ENCODE peak calls at places on chromosomes 2 and 18, in five cellular contexts. N is brain microvascular endothelial cell; G is type B pancreatic cell; L is posterior cingulate gyrus; R is activated CD8-positive, alpha-beta memory T cell treated with anti-CD3 and anti-CD28 coated beads for 1 hour. M is an unnamed sample.

GRCh38 chr2:169823996-169824372 is 721 bp downstream of the METTL5 start:
- DNase-seq in L (no peak), G (no peak), N (no peak), R (no peak), M (no peak)

GRCh38 chr18:70416496-70416895 is 127.7 kb downstream of the SOCS6 start:
- DNase-seq in L (no peak), G (no peak), R (no peak), N (no peak), M (no peak)

GRCh38 chr2:233996436-233996835 is 54.1 kb upstream of the SPP2 start:
- DNase-seq in N (no peak), L (no peak), G (no peak), R (no peak), M (no peak)

GRCh38 chr2:29166237-29166630 is 51.0 kb downstream of the CLIP4 start:
- DNase-seq in R (no peak), L (no peak), G (no peak), N (no peak), M (no peak)

GRCh38 chr18:34467059-34467458 is 242.3 kb upstream of the NOL4 start:
- DNase-seq in L (no peak), G (no peak), R (no peak), N (no peak), M (no peak)

GRCh38 chr2:149431337-149431736 is 101.0 kb downstream of the LYPD6 start:
- DNase-seq in R (no peak), L (no peak), G (no peak), N (no peak), M (no peak)

GRCh38 chr2:230447455-230448451 is 31.8 kb downstream of the SP100 start:
- DNase-seq in L (no peak), N (no peak), R (no peak), G (no peak), M (no peak)

GRCh38 chr2:50290718-50291117 is 741.2 kb downstream of the NRXN1 start:
- DNase-seq in G (no peak), L (no peak), N (no peak), R (no peak), M (no peak)

GRCh38 chr2:235084424-235084823 is 132.6 kb downstream of the SH3BP4 start:
- DNase-seq in G (no peak), R (no peak), N (no peak), L (no peak), M (no peak)

GRCh38 chr2:117523267-117523666 is 291.2 kb upstream of the DDX18 start:
- DNase-seq in L (peak), R (no peak), N (no peak), G (peak), M (peak)

GRCh38 chr2:212708346-212708745 is 169.7 kb upstream of the ERBB4 start:
- DNase-seq in R (no peak), L (no peak), N (no peak), G (no peak), M (no peak)

GRCh38 chr18:79933765-79934164 is 17.7 kb downstream of the SLC66A2 start:
- DNase-seq in L (peak), R (no peak), G (peak), N (peak), M (no peak)

GRCh38 chr2:64819774-64820688 is 166.3 kb upstream of the SERTAD2 start:
- DNase-seq in R (peak), G (no peak), L (no peak), N (no peak), M (no peak)

GRCh38 chr2:15768142-15769088 is 171.9 kb upstream of the MYCN start:
- DNase-seq in N (no peak), L (no peak), G (no peak), R (no peak), M (no peak)